ENCODE peak calls at places on chromosomes 12 and 14, in seven cellular contexts. Z is K562, R is HL-60, I is HCT116, E is spleen, M is vagina, O is GM12891. B is an unnamed sample.

GRCh38 chr12:42135264-42135814 is 9.3 kb downstream of the GXYLT1 start:
- DNase-seq in R (no peak), Z (no peak), M (no peak), O (no peak), I (no peak), E (no peak), B (no peak)

GRCh38 chr12:79857675-79858074 is 77.2 kb downstream of the PPP1R12A start:
- DNase-seq in R (no peak), O (no peak), I (no peak), E (no peak), M (no peak), Z (no peak), B (no peak)

GRCh38 chr12:127632431-127632830 is 634.5 kb upstream of the TMEM132C start:
- DNase-seq in R (no peak), I (no peak), M (no peak), Z (no peak), O (no peak), E (no peak), B (no peak)

GRCh38 chr14:39739796-39740195 is 307.6 kb upstream of the FBXO33 start:
- DNase-seq in R (no peak), E (no peak), Z (no peak), M (no peak), O (no peak), I (no peak), B (no peak)

GRCh38 chr12:63086149-63086915 is 64.7 kb downstream of the AVPR1A start:
- DNase-seq in M (no peak), R (no peak), Z (no peak), E (no peak), O (no peak), I (no peak), B (peak)

GRCh38 chr12:19669793-19670192 is 230.5 kb downstream of the AEBP2 start:
- DNase-seq in M (no peak), E (no peak), R (no peak), Z (no peak), I (no peak), O (no peak), B (no peak)

GRCh38 chr12:14577344-14577743 is 9.7 kb upstream of the PLBD1 start:
- DNase-seq in E (no peak), I (no peak), Z (no peak), O (no peak), R (peak), M (no peak), B (no peak)

GRCh38 chr12:19482551-19483109 is 43.3 kb downstream of the AEBP2 start:
- DNase-seq in O (no peak), Z (peak), E (peak), M (no peak), R (no peak), I (no peak), B (no peak)

GRCh38 chr14:87852107-87852506 is 140.9 kb downstream of the GALC start:
- DNase-seq in M (no peak), Z (no peak), I (no peak), R (no peak), O (no peak), E (no peak), B (no peak)

GRCh38 chr14:104118006-104118844 is 20.2 kb upstream of the KIF26A start:
- DNase-seq in Z (no peak), O (no peak), I (no peak), R (no peak), M (no peak), E (peak), B (peak)

GRCh38 chr14:53999061-53999488 is 42.5 kb upstream of the BMP4 start:
- DNase-seq in I (no peak), Z (no peak), M (no peak), O (no peak), R (no peak), E (no peak), B (no peak)

GRCh38 chr14:68862954-68863594 is 70.2 kb upstream of the ZFP36L1 start:
- DNase-seq in E (peak), R (peak), M (no peak), I (peak), Z (peak), O (peak), B (peak)

GRCh38 chr12:88361493-88361892 is 218.8 kb downstream of the KITLG start:
- DNase-seq in M (no peak), E (no peak), Z (no peak), I (no peak), R (no peak), O (no peak), B (no peak)

GRCh38 chr14:77033622-77034521 is 5.4 kb upstream of the IRF2BPL start:
- DNase-seq in R (peak), I (no peak), O (peak), Z (no peak), E (peak), M (no peak), B (peak)
- TF ChIP-seq POLR2AphosphoS5 in R (no peak), I (peak), O (peak), Z (no peak), E (peak), M (peak), B (peak)

GRCh38 chr14:28608438-28608837 is 158.1 kb upstream of the FOXG1 start:
- DNase-seq in E (no peak), Z (no peak), O (no peak), I (no peak), M (no peak), R (no peak), B (no peak)
- TF ChIP-seq POLR2AphosphoS5 in E (no peak), Z (no peak), O (no peak), I (no peak), M (no peak), R (no peak), B (no peak)

GRCh38 chr12:113891737-113892520 is 74.2 kb downstream of the RBM19 start:
- DNase-seq in Z (no peak), O (no peak), I (peak), M (no peak), E (no peak), R (no peak), B (no peak)
- TF ChIP-seq POLR2AphosphoS5 in Z (no peak), O (no peak), I (peak), M (no peak), E (no peak), R (no peak), B (no peak)

DNA sequence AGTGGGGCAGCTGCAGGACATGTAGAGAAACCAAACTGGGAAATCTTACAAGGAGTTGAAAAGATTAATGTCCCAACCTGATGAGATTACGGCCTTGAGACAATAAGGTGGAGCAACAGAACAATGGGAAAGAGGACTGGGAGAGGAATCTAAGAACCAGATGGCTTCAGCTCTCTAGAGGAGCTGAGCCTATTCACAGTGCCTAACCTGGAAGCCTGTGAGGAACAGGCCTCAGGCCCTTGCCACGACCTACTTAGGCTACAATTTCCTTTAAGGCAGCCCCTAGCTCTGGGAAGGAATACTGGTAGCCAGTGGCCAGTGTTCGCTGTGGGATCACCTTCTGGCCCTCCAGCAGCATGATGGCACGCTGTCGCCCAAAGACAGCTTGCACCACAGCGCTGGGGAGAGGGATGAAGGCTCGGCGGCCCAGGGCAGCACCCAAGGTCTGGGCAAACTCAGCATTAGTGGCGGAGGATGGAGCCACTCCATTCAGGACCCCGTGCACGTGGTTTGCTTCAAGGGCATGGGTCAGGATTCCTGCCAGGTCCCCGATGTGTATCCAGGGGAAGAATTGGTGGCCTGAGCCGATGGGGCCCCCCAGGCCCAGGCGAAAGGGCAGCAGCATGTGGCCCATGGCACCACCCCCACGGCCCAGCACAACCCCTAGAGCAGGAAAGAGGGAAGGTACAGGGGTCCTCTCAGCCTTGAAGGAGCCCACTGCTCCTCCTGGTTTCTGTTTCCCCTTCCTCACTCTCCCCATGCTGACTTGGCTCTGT is 2.6 kb downstream of the SDR39U1 start:
- DNase-seq in M (no peak), Z (no peak), R (no peak), E (no peak), I (no peak), O (no peak), B (no peak)
- TF ChIP-seq POLR2AphosphoS5 in M (no peak), Z (no peak), R (peak), E (peak), I (peak), O (peak), B (no peak)

DNA sequence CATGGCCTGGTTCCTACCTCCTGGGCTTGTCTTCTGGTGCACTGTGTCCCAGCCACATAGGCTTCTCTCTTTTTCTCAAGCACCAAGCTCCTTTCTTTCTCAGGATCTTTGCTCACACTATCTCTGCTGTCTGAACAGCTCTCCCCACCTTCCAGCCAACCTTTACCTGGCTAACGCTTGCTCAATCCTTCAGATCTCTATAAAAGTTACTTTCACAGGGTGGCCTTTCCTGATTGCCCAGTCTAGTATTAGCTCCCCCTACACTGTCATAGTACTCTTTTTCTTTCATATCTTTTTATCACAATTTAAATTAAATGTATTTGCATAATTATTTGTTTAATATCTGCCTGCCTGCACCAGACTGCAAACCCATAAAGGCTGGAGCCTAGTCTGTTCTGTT is 3.8 kb downstream of the PARP11 start:
- DNase-seq in R (no peak), E (no peak), O (no peak), M (no peak), Z (no peak), I (no peak), B (no peak)
- TF ChIP-seq POLR2AphosphoS5 in R (no peak), E (no peak), O (no peak), M (no peak), Z (no peak), I (no peak), B (no peak)

GRCh38 chr12:67431436-67432049 is 162.4 kb downstream of the CAND1 start:
- DNase-seq in Z (no peak), R (no peak), M (no peak), I (no peak), E (no peak), O (no peak), B (no peak)

GRCh38 chr12:67427336-67427735 is 158.2 kb downstream of the CAND1 start:
- DNase-seq in E (no peak), Z (no peak), M (no peak), O (no peak), I (no peak), R (no peak), B (no peak)

GRCh38 chr12:67433393-67434175 is 164.4 kb downstream of the CAND1 start:
- DNase-seq in R (no peak), O (no peak), Z (peak), I (no peak), E (no peak), M (no peak), B (no peak)

GRCh38 chr12:67428431-67428830 is 159.3 kb downstream of the CAND1 start:
- DNase-seq in O (no peak), E (no peak), M (no peak), Z (no peak), R (no peak), I (no peak), B (no peak)

DNA sequence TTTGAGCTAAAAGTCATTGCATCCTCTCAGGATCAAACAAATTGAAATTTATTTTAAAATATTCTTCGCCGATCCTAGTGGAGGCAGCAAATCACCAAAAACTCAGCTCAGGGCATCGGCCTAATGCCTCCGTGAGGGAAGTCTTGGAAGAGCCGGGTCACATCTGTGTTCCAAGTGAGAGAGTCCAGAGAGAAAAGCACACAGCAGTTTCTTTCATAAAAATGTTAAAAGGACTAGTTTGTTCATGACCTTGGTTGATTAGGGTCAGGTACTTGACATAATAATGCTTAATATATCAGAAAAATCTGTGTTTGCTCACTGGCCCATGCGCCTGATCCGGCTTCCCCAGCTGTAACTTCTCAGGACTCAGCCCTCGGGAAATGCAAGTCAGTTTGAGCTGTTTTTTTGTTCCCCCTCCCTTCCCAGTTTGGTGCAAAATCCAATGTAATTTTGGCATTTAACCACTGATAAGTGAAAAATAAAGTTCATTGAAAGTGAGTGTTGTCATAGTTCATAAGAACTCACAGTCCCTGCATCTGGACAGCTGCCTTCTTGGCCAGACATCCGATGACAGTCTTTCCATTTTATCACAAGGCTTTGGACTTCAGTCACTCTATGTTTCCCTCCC is 161.7 kb downstream of the CAND1 start:
- DNase-seq in R (no peak), I (no peak), O (no peak), M (peak), Z (no peak), E (no peak), B (no peak)
- TF ChIP-seq POLR2AphosphoS5 in R (no peak), I (no peak), O (no peak), M (peak), Z (no peak), E (peak), B (peak)